ENCODE peak calls at places on chromosomes 13 and 19, in nine cellular contexts. K is cerebellar cortex; B is lower leg skin; Y is pulmonary artery endothelial cell; G is hepatocyte; N is activated CD4-positive, alpha-beta T cell treated with anti-CD3 and anti-CD28 coated beads, Interleukin-2, amount 50 U/mL, for 1 hour; R is stimulated activated CD4-positive, alpha-beta T cell treated with anti-CD3 and anti-CD28 coated beads, Interleukin-2, amount 100 ng/mL, for 48 hours; H is OCI-LY7; O is nucleus accumbens. L is an unnamed sample.
A peak's percentile ranks its signal among the peaks of the same experiment; 100 is the strongest.

GRCh38 chr19:1725100-1726064 is 27.9 kb upstream of the ONECUT3 start:
- DNase-seq in Y (no peak), O (peak; percentile 21), H (no peak), G (peak; percentile 75), N (no peak), K (peak; percentile 46), R (peak; percentile 35), B (no peak), L (no peak)

GRCh38 chr13:59230484-59231264 is 933.1 kb downstream of the DIAPH3 start:
- DNase-seq in H (no peak), N (no peak), B (no peak), Y (no peak), G (no peak), O (no peak), R (no peak), K (no peak), L (no peak)

GRCh38 chr19:7925171-7925837 is 631 bp downstream of the CTXN1 start:
- DNase-seq in N (peak; percentile 76), R (peak; percentile 74), K (peak; percentile 69), B (peak; percentile 94), G (peak; percentile 94), H (peak; percentile 89), O (no peak), Y (no peak), L (peak; percentile 32)

GRCh38 chr19:35596366-35596999 is 10.5 kb downstream of the PMIS2 start:
- DNase-seq in R (no peak), G (no peak), B (no peak), N (no peak), Y (no peak), O (no peak), H (peak; percentile 36), K (peak; percentile 4), L (no peak)

GRCh38 chr13:36998624-36999041 is 507 bp downstream of the ALG5 start:
- DNase-seq in G (peak; percentile 35), N (peak; percentile 24), R (peak; percentile 4), Y (no peak), O (peak; percentile 23), K (no peak), B (peak; percentile 85), H (peak; percentile 29), L (no peak)

GRCh38 chr19:13899393-13899792 is 6.5 kb downstream of the BRME1 start:
- DNase-seq in K (no peak), H (no peak), B (no peak), Y (no peak), N (no peak), O (no peak), G (no peak), R (no peak), L (no peak)

GRCh38 chr13:30479590-30480219 is 14.0 kb upstream of the HMGB1 start:
- DNase-seq in N (no peak), K (no peak), H (no peak), Y (no peak), R (no peak), O (no peak), B (no peak), G (peak; percentile 37), L (no peak)

GRCh38 chr19:4911786-4912672 is 2.7 kb downstream of the UHRF1 start:
- DNase-seq in O (peak; percentile 36), K (peak; percentile 61), R (peak; percentile 67), B (peak; percentile 93), H (peak; percentile 75), N (peak; percentile 65), Y (peak; percentile 66), G (peak; percentile 86), L (no peak)

GRCh38 chr13:101773062-101773461 is 320.6 kb downstream of the ITGBL1 start:
- DNase-seq in N (no peak), B (no peak), Y (no peak), K (no peak), H (no peak), R (no peak), O (no peak), G (no peak), L (no peak)

GRCh38 chr13:94713556-94714182 is 1.3 kb upstream of the SOX21 start:
- DNase-seq in H (no peak), B (no peak), K (no peak), R (no peak), Y (no peak), G (no peak), N (no peak), O (peak; percentile 56), L (no peak)

GRCh38 chr13:25253702-25254101 is 33.6 kb downstream of the MTMR6 start:
- DNase-seq in Y (no peak), H (no peak), R (no peak), G (no peak), K (no peak), O (no peak), N (no peak), B (no peak), L (no peak)

GRCh38 chr13:100403675-100404074 is 184.9 kb downstream of the GGACT start:
- DNase-seq in O (no peak), G (no peak), H (no peak), B (no peak), N (no peak), K (no peak), R (no peak), Y (no peak), L (no peak)

GRCh38 chr13:30735025-30735967 is at the start of gene ALOX5AP:
- DNase-seq in K (no peak), R (no peak), O (no peak), B (no peak), H (peak; percentile 92), Y (no peak), N (peak; percentile 27), G (no peak), L (peak; percentile 94)

GRCh38 chr19:42577016-42577415 is 17.7 kb downstream of the CEACAM8 start:
- DNase-seq in K (no peak), R (no peak), H (no peak), B (no peak), N (no peak), G (peak; percentile 18), O (no peak), Y (no peak), L (no peak)

GRCh38 chr19:17796013-17796837 is 1.3 kb downstream of the B3GNT3 start:
- DNase-seq in G (peak; percentile 78), R (no peak), O (no peak), B (no peak), K (no peak), Y (no peak), H (no peak), N (no peak), L (no peak)

GRCh38 chr13:100459747-100460146 is 128.8 kb downstream of the GGACT start:
- DNase-seq in O (no peak), R (no peak), G (no peak), Y (no peak), H (no peak), B (no peak), K (no peak), N (no peak), L (no peak)

GRCh38 chr19:40223135-40223822 is 3.2 kb downstream of the CCNP start:
- DNase-seq in R (no peak), N (peak; percentile 30), K (no peak), G (no peak), O (no peak), B (no peak), Y (no peak), H (no peak), L (no peak)

GRCh38 chr19:3483226-3483628 is at the start of gene SMIM44:
- DNase-seq in N (no peak), B (no peak), Y (no peak), K (no peak), H (no peak), O (no peak), R (no peak), G (no peak), L (no peak)

GRCh38 chr13:51659276-51660127 is 75.2 kb downstream of the WDFY2 start:
- DNase-seq in B (no peak), O (no peak), H (no peak), R (no peak), N (no peak), G (no peak), K (no peak), Y (no peak), L (no peak)

GRCh38 chr13:30696278-30697176 is 38.8 kb upstream of the ALOX5AP start:
- DNase-seq in H (peak; percentile 17), B (no peak), N (no peak), O (peak; percentile 28), K (no peak), G (no peak), R (no peak), Y (no peak), L (peak; percentile 32)

GRCh38 chr13:109673477-109673876 is 112.9 kb downstream of the IRS2 start:
- DNase-seq in N (no peak), G (no peak), Y (no peak), O (no peak), R (no peak), K (no peak), H (no peak), B (no peak), L (no peak)

GRCh38 chr19:1173160-1173844 is 766 bp downstream of the SBNO2 start:
- DNase-seq in K (no peak), N (no peak), H (peak; percentile 19), G (no peak), B (peak; percentile 89), Y (no peak), R (no peak), O (no peak), L (no peak)

GRCh38 chr13:113367771-113368170 is 3.8 kb upstream of the GRTP1 start:
- DNase-seq in R (no peak), Y (no peak), H (no peak), G (no peak), O (no peak), B (peak; percentile 57), K (no peak), N (no peak), L (no peak)

GRCh38 chr19:11338569-11339253 is 746 bp downstream of the RAB3D start:
- DNase-seq in O (no peak), N (no peak), K (no peak), H (no peak), R (no peak), B (no peak), G (peak; percentile 40), Y (no peak), L (no peak)

GRCh38 chr13:47837906-47838305 is 163.2 kb downstream of the SUCLA2 start:
- DNase-seq in Y (no peak), G (no peak), N (no peak), K (no peak), R (no peak), H (no peak), B (no peak), O (no peak), L (no peak)

GRCh38 chr13:87356314-87356713 is 314.9 kb upstream of the SLITRK5 start:
- DNase-seq in B (no peak), K (no peak), O (no peak), G (no peak), N (no peak), Y (no peak), H (no peak), R (no peak), L (no peak)

GRCh38 chr13:60267498-60268202 is 103.9 kb upstream of the DIAPH3 start:
- DNase-seq in B (no peak), Y (no peak), G (peak; percentile 53), N (no peak), H (peak; percentile 68), O (no peak), K (no peak), R (no peak), L (no peak)

GRCh38 chr13:53216767-53217166 is 188.2 kb downstream of the OLFM4 start:
- DNase-seq in O (no peak), N (no peak), K (no peak), Y (no peak), R (no peak), H (no peak), G (no peak), B (no peak), L (no peak)

GRCh38 chr19:18850560-18851375 is 19.0 kb downstream of the UPF1 start:
- DNase-seq in B (no peak), K (no peak), Y (no peak), O (no peak), R (no peak), H (no peak), N (no peak), G (no peak), L (no peak)

GRCh38 chr19:5774921-5775320 is 9.6 kb downstream of the PRR22 start:
- DNase-seq in K (no peak), Y (no peak), G (no peak), R (no peak), O (no peak), B (no peak), N (no peak), H (no peak), L (no peak)

GRCh38 chr19:31109626-31110025 is 239.6 kb downstream of the TSHZ3 start:
- DNase-seq in H (no peak), Y (no peak), O (no peak), B (no peak), G (no peak), N (no peak), K (no peak), R (no peak), L (no peak)